ENCODE peak calls at places on chromosome 5, in ten cellular contexts. V is cardiac septum; U is Calu3; N is stimulated activated CD4-positive, alpha-beta T cell treated with anti-CD3 and anti-CD28 coated beads, TNF-alpha, amount 100 ng/mL, for 4 hours; I is COR-L47; J is tibial nerve; C is RWPE1; D is T47D; R is hepatocyte; Q is endothelial cell. E is an unnamed sample.

GRCh38 chr5:14211818-14212799 is 69.0 kb downstream of the TRIO start:
- DNase-seq in V (no peak), U (no peak), N (no peak), I (no peak), J (no peak), C (no peak), D (no peak), R (no peak), Q (no peak), E (no peak)

GRCh38 chr5:684771-685216 is 8.4 kb downstream of the TPPP start:
- DNase-seq in V (peak; percentile 39), U (no peak), N (no peak), I (no peak), J (no peak), C (no peak), D (no peak), R (no peak), Q (no peak), E (no peak)

GRCh38 chr5:115962565-115963402 is 509 bp downstream of the LVRN start:
- DNase-seq in V (peak; percentile 75), U (no peak), N (no peak), I (no peak), J (no peak), C (no peak), D (no peak), R (no peak), Q (peak; percentile 20), E (no peak)

GRCh38 chr5:3139596-3139995 is 388.1 kb upstream of the IRX2 start:
- DNase-seq in V (no peak), U (no peak), N (no peak), I (no peak), J (no peak), C (peak; percentile 43), D (no peak), R (no peak), Q (no peak), E (no peak)

GRCh38 chr5:56516034-56516433 is 282.9 kb upstream of the ANKRD55 start:
- DNase-seq in V (no peak), U (no peak), N (no peak), I (peak; percentile 13), J (no peak), C (no peak), D (no peak), R (no peak), Q (no peak), E (peak; percentile 44)

GRCh38 chr5:135033026-135033861 is 784 bp downstream of the PITX1 start:
- DNase-seq in V (no peak), U (peak; percentile 55), N (no peak), I (peak; percentile 34), J (no peak), C (peak; percentile 55), D (no peak), R (peak; percentile 59), Q (no peak), E (no peak)

GRCh38 chr5:125293223-125293622 is 546.8 kb upstream of the ZNF608 start:
- DNase-seq in V (no peak), U (no peak), N (no peak), I (no peak), J (no peak), C (no peak), D (no peak), R (no peak), Q (no peak), E (no peak)

GRCh38 chr5:40386293-40386692 is 293.4 kb upstream of the PTGER4 start:
- DNase-seq in V (no peak), U (no peak), N (no peak), I (no peak), J (no peak), C (no peak), D (no peak), R (no peak), Q (no peak), E (no peak)

GRCh38 chr5:21701317-21701716 is 1151.8 kb downstream of the CDH12 start:
- DNase-seq in V (no peak), U (no peak), N (no peak), I (no peak), J (no peak), C (no peak), D (no peak), R (no peak), Q (no peak), E (no peak)

GRCh38 chr5:147453901-147454814 is 55.7 kb downstream of the DPYSL3 start:
- DNase-seq in V (peak; percentile 90), U (peak; percentile 95), N (peak; percentile 43), I (peak; percentile 89), J (peak; percentile 80), C (peak; percentile 81), D (peak; percentile 93), R (peak; percentile 95), Q (peak; percentile 94), E (peak; percentile 8)

E was measured in epithelial cell of prostate.